ENCODE peak calls at places on chromosome 13, in eight cellular contexts. One of them, this sample, is unnamed.

GRCh38 chr13:59801107-59801880 is 362.4 kb downstream of the DIAPH3 start:
- DNase-seq in tibial artery: no peak
- DNase-seq in neural progenitor cell: no peak
- DNase-seq in HFF-Myc: no peak
- DNase-seq in upper lobe of left lung: no peak
- DNase-seq in cardiac fibroblast: no peak
- DNase-seq in AG04450: no peak
- DNase-seq in lower leg skin: no peak
- DNase-seq in this sample: no peak

GRCh38 chr13:98957731-98958442 is 20.0 kb downstream of the DOCK9 start:
- DNase-seq in tibial artery: no peak
- DNase-seq in neural progenitor cell: no peak
- DNase-seq in HFF-Myc: no peak
- DNase-seq in upper lobe of left lung: no peak
- DNase-seq in cardiac fibroblast: no peak
- DNase-seq in AG04450: no peak
- DNase-seq in lower leg skin: peak
- DNase-seq in this sample: no peak

GRCh38 chr13:61170791-61171330 is 244.8 kb downstream of the PCDH20 start:
- DNase-seq in tibial artery: no peak
- DNase-seq in neural progenitor cell: no peak
- DNase-seq in HFF-Myc: no peak
- DNase-seq in upper lobe of left lung: no peak
- DNase-seq in cardiac fibroblast: no peak
- DNase-seq in AG04450: no peak
- DNase-seq in lower leg skin: no peak
- DNase-seq in this sample: no peak

GRCh38 chr13:23289917-23290357 is 109.2 kb downstream of the SGCG start:
- DNase-seq in tibial artery: no peak
- DNase-seq in neural progenitor cell: no peak
- DNase-seq in HFF-Myc: peak
- DNase-seq in upper lobe of left lung: no peak
- DNase-seq in cardiac fibroblast: peak
- DNase-seq in AG04450: peak
- DNase-seq in lower leg skin: no peak
- DNase-seq in this sample: no peak

GRCh38 chr13:100029930-100030329 is 48.3 kb downstream of the ZIC2 start:
- DNase-seq in tibial artery: no peak
- DNase-seq in neural progenitor cell: no peak
- DNase-seq in HFF-Myc: no peak
- DNase-seq in upper lobe of left lung: no peak
- DNase-seq in cardiac fibroblast: no peak
- DNase-seq in AG04450: no peak
- DNase-seq in lower leg skin: no peak
- DNase-seq in this sample: no peak

GRCh38 chr13:114035583-114036501 is 62.0 kb upstream of the C13orf46 start:
- DNase-seq in tibial artery: no peak
- DNase-seq in neural progenitor cell: peak
- DNase-seq in HFF-Myc: no peak
- DNase-seq in upper lobe of left lung: no peak
- DNase-seq in cardiac fibroblast: no peak
- DNase-seq in AG04450: no peak
- DNase-seq in lower leg skin: no peak
- DNase-seq in this sample: no peak

GRCh38 chr13:44380404-44381165 is 7.0 kb downstream of the SERP2 start:
- DNase-seq in tibial artery: no peak
- DNase-seq in neural progenitor cell: no peak
- DNase-seq in HFF-Myc: no peak
- DNase-seq in upper lobe of left lung: no peak
- DNase-seq in cardiac fibroblast: no peak
- DNase-seq in AG04450: no peak
- DNase-seq in lower leg skin: no peak
- DNase-seq in this sample: no peak

GRCh38 chr13:102147353-102147752 is 254.5 kb downstream of the FGF14 start:
- DNase-seq in tibial artery: no peak
- DNase-seq in neural progenitor cell: no peak
- DNase-seq in HFF-Myc: no peak
- DNase-seq in upper lobe of left lung: no peak
- DNase-seq in cardiac fibroblast: no peak
- DNase-seq in AG04450: no peak
- DNase-seq in lower leg skin: no peak
- DNase-seq in this sample: no peak

GRCh38 chr13:29594710-29595379 is 643 bp downstream of the SLC7A1 start:
- DNase-seq in tibial artery: peak
- DNase-seq in neural progenitor cell: peak
- DNase-seq in HFF-Myc: no peak
- DNase-seq in upper lobe of left lung: peak
- DNase-seq in cardiac fibroblast: peak
- DNase-seq in AG04450: peak
- DNase-seq in lower leg skin: peak
- DNase-seq in this sample: peak

GRCh38 chr13:95833713-95834112 is 156.8 kb downstream of the DNAJC3 start:
- DNase-seq in tibial artery: no peak
- DNase-seq in neural progenitor cell: no peak
- DNase-seq in HFF-Myc: no peak
- DNase-seq in upper lobe of left lung: no peak
- DNase-seq in cardiac fibroblast: peak
- DNase-seq in AG04450: no peak
- DNase-seq in lower leg skin: no peak
- DNase-seq in this sample: no peak

GRCh38 chr13:110869805-110870706 is 44.8 kb downstream of the ANKRD10 start:
- DNase-seq in tibial artery: peak
- DNase-seq in neural progenitor cell: peak
- DNase-seq in HFF-Myc: peak
- DNase-seq in upper lobe of left lung: peak
- DNase-seq in cardiac fibroblast: peak
- DNase-seq in AG04450: peak
- DNase-seq in lower leg skin: peak
- DNase-seq in this sample: no peak

GRCh38 chr13:43441916-43442315 is 344.9 kb downstream of the ENOX1 start:
- DNase-seq in tibial artery: no peak
- DNase-seq in neural progenitor cell: no peak
- DNase-seq in HFF-Myc: no peak
- DNase-seq in upper lobe of left lung: no peak
- DNase-seq in cardiac fibroblast: no peak
- DNase-seq in AG04450: no peak
- DNase-seq in lower leg skin: no peak
- DNase-seq in this sample: no peak

GRCh38 chr13:84744203-84744602 is 861.9 kb upstream of the SLITRK1 start:
- DNase-seq in tibial artery: no peak
- DNase-seq in neural progenitor cell: no peak
- DNase-seq in HFF-Myc: no peak
- DNase-seq in upper lobe of left lung: no peak
- DNase-seq in cardiac fibroblast: no peak
- DNase-seq in AG04450: no peak
- DNase-seq in lower leg skin: no peak
- DNase-seq in this sample: no peak

GRCh38 chr13:79591493-79591892 is 110.5 kb downstream of the NDFIP2 start:
- DNase-seq in tibial artery: no peak
- DNase-seq in neural progenitor cell: no peak
- DNase-seq in HFF-Myc: no peak
- DNase-seq in upper lobe of left lung: no peak
- DNase-seq in cardiac fibroblast: no peak
- DNase-seq in AG04450: no peak
- DNase-seq in lower leg skin: no peak
- DNase-seq in this sample: no peak

GRCh38 chr13:114044486-114044885 is 70.6 kb upstream of the C13orf46 start:
- DNase-seq in tibial artery: no peak
- DNase-seq in neural progenitor cell: no peak
- DNase-seq in HFF-Myc: no peak
- DNase-seq in upper lobe of left lung: no peak
- DNase-seq in cardiac fibroblast: peak
- DNase-seq in AG04450: no peak
- DNase-seq in lower leg skin: no peak
- DNase-seq in this sample: no peak

GRCh38 chr13:110498327-110498726 is 63.2 kb downstream of the RAB20 start:
- DNase-seq in tibial artery: no peak
- DNase-seq in neural progenitor cell: no peak
- DNase-seq in HFF-Myc: no peak
- DNase-seq in upper lobe of left lung: no peak
- DNase-seq in cardiac fibroblast: no peak
- DNase-seq in AG04450: no peak
- DNase-seq in lower leg skin: no peak
- DNase-seq in this sample: no peak

GRCh38 chr13:102825921-102826706 is 19.7 kb upstream of the ERCC5 start:
- DNase-seq in tibial artery: no peak
- DNase-seq in neural progenitor cell: no peak
- DNase-seq in HFF-Myc: peak
- DNase-seq in upper lobe of left lung: no peak
- DNase-seq in cardiac fibroblast: peak
- DNase-seq in AG04450: peak
- DNase-seq in lower leg skin: no peak
- DNase-seq in this sample: no peak

GRCh38 chr13:108944760-108945159 is 315.3 kb downstream of the MYO16 start:
- DNase-seq in tibial artery: no peak
- DNase-seq in neural progenitor cell: no peak
- DNase-seq in HFF-Myc: no peak
- DNase-seq in upper lobe of left lung: no peak
- DNase-seq in cardiac fibroblast: peak
- DNase-seq in AG04450: no peak
- DNase-seq in lower leg skin: no peak
- DNase-seq in this sample: no peak

GRCh38 chr13:53068841-53069520 is 40.4 kb downstream of the OLFM4 start:
- DNase-seq in tibial artery: no peak
- DNase-seq in neural progenitor cell: peak
- DNase-seq in HFF-Myc: no peak
- DNase-seq in upper lobe of left lung: no peak
- DNase-seq in cardiac fibroblast: no peak
- DNase-seq in AG04450: no peak
- DNase-seq in lower leg skin: no peak
- DNase-seq in this sample: no peak

GRCh38 chr13:113652404-113653263 is 5.4 kb downstream of the ATP4B start:
- DNase-seq in tibial artery: peak
- DNase-seq in neural progenitor cell: no peak
- DNase-seq in HFF-Myc: no peak
- DNase-seq in upper lobe of left lung: peak
- DNase-seq in cardiac fibroblast: no peak
- DNase-seq in AG04450: no peak
- DNase-seq in lower leg skin: peak
- DNase-seq in this sample: no peak

GRCh38 chr13:41271456-41272285 is 8.3 kb upstream of the MTRF1 start:
- DNase-seq in tibial artery: no peak
- DNase-seq in neural progenitor cell: no peak
- DNase-seq in HFF-Myc: no peak
- DNase-seq in upper lobe of left lung: no peak
- DNase-seq in cardiac fibroblast: no peak
- DNase-seq in AG04450: no peak
- DNase-seq in lower leg skin: no peak
- DNase-seq in this sample: no peak

GRCh38 chr13:99269627-99270252 is 11.6 kb upstream of the GPR18 start:
- DNase-seq in tibial artery: no peak
- DNase-seq in neural progenitor cell: peak
- DNase-seq in HFF-Myc: no peak
- DNase-seq in upper lobe of left lung: no peak
- DNase-seq in cardiac fibroblast: peak
- DNase-seq in AG04450: peak
- DNase-seq in lower leg skin: no peak
- DNase-seq in this sample: peak

GRCh38 chr13:27177852-27178251 is 6.2 kb upstream of the USP12 start:
- DNase-seq in tibial artery: no peak
- DNase-seq in neural progenitor cell: peak
- DNase-seq in HFF-Myc: no peak
- DNase-seq in upper lobe of left lung: no peak
- DNase-seq in cardiac fibroblast: no peak
- DNase-seq in AG04450: no peak
- DNase-seq in lower leg skin: no peak
- DNase-seq in this sample: peak
- TF ChIP-seq CTCF in tibial artery: no peak
- TF ChIP-seq CTCF in neural progenitor cell: peak
- TF ChIP-seq CTCF in HFF-Myc: no peak
- TF ChIP-seq CTCF in upper lobe of left lung: no peak
- TF ChIP-seq CTCF in cardiac fibroblast: no peak
- TF ChIP-seq CTCF in AG04450: no peak
- TF ChIP-seq CTCF in lower leg skin: no peak
- TF ChIP-seq CTCF in this sample: peak

GRCh38 chr13:30617315-30618185 is at the start of gene USPL1:
- DNase-seq in tibial artery: peak
- DNase-seq in neural progenitor cell: peak
- DNase-seq in HFF-Myc: peak
- DNase-seq in upper lobe of left lung: peak
- DNase-seq in cardiac fibroblast: peak
- DNase-seq in AG04450: peak
- DNase-seq in lower leg skin: peak
- DNase-seq in this sample: peak
- TF ChIP-seq CTCF in tibial artery: peak
- TF ChIP-seq CTCF in neural progenitor cell: peak
- TF ChIP-seq CTCF in HFF-Myc: no peak
- TF ChIP-seq CTCF in upper lobe of left lung: peak
- TF ChIP-seq CTCF in cardiac fibroblast: peak
- TF ChIP-seq CTCF in AG04450: peak
- TF ChIP-seq CTCF in lower leg skin: no peak
- TF ChIP-seq CTCF in this sample: no peak

GRCh38 chr13:105406551-105406950 is 1128.9 kb downstream of the EFNB2 start:
- DNase-seq in tibial artery: no peak
- DNase-seq in neural progenitor cell: no peak
- DNase-seq in HFF-Myc: no peak
- DNase-seq in upper lobe of left lung: no peak
- DNase-seq in cardiac fibroblast: no peak
- DNase-seq in AG04450: no peak
- DNase-seq in lower leg skin: no peak
- DNase-seq in this sample: no peak

GRCh38 chr13:105412171-105412570 is 1123.3 kb downstream of the EFNB2 start:
- DNase-seq in tibial artery: no peak
- DNase-seq in neural progenitor cell: no peak
- DNase-seq in HFF-Myc: no peak
- DNase-seq in upper lobe of left lung: no peak
- DNase-seq in cardiac fibroblast: no peak
- DNase-seq in AG04450: no peak
- DNase-seq in lower leg skin: no peak
- DNase-seq in this sample: no peak

GRCh38 chr13:105414639-105415038 is 1120.8 kb downstream of the EFNB2 start:
- DNase-seq in tibial artery: no peak
- DNase-seq in neural progenitor cell: no peak
- DNase-seq in HFF-Myc: no peak
- DNase-seq in upper lobe of left lung: no peak
- DNase-seq in cardiac fibroblast: no peak
- DNase-seq in AG04450: no peak
- DNase-seq in lower leg skin: no peak
- DNase-seq in this sample: no peak

DNA sequence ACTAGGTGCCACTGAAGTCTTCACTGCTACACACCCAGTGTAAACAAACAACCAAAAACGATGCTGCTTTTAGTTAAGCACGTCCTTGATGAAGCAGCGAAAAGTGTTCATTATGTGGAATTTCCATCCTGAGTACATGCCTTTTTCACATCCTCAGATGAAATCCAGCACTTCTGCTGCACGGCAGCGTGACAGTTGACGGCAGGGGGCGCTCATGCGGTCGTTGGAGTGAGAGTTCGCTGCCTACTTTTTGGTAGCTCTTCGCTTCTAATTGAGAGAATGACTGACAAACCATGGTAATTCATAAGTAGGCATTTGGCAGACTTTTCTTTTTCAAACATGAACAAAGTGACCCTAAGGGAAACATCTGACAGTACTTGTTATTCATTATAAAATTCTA is 1124.9 kb downstream of the EFNB2 start:
- DNase-seq in tibial artery: no peak
- DNase-seq in neural progenitor cell: peak
- DNase-seq in HFF-Myc: peak
- DNase-seq in upper lobe of left lung: peak
- DNase-seq in cardiac fibroblast: peak
- DNase-seq in AG04450: no peak
- DNase-seq in lower leg skin: peak
- DNase-seq in this sample: no peak
- TF ChIP-seq CTCF in tibial artery: peak
- TF ChIP-seq CTCF in neural progenitor cell: peak
- TF ChIP-seq CTCF in HFF-Myc: peak
- TF ChIP-seq CTCF in upper lobe of left lung: no peak
- TF ChIP-seq CTCF in cardiac fibroblast: peak
- TF ChIP-seq CTCF in AG04450: peak
- TF ChIP-seq CTCF in lower leg skin: no peak
- TF ChIP-seq CTCF in this sample: peak

GRCh38 chr13:34044660-34045080 is 226.7 kb downstream of the RFC3 start:
- DNase-seq in tibial artery: no peak
- DNase-seq in neural progenitor cell: no peak
- DNase-seq in HFF-Myc: peak
- DNase-seq in upper lobe of left lung: no peak
- DNase-seq in cardiac fibroblast: peak
- DNase-seq in AG04450: peak
- DNase-seq in lower leg skin: no peak
- DNase-seq in this sample: no peak
- TF ChIP-seq CTCF in tibial artery: no peak
- TF ChIP-seq CTCF in neural progenitor cell: no peak
- TF ChIP-seq CTCF in HFF-Myc: no peak
- TF ChIP-seq CTCF in upper lobe of left lung: no peak
- TF ChIP-seq CTCF in cardiac fibroblast: no peak
- TF ChIP-seq CTCF in AG04450: no peak
- TF ChIP-seq CTCF in lower leg skin: no peak
- TF ChIP-seq CTCF in this sample: no peak